ENCODE peak calls at places on chromosomes 11 and 22, in six cellular contexts. One of them, this sample, is unnamed. For H3K9me3, the result is how much of the 10 kb centered on the place peaks cover.

GRCh38 chr11:30585067-30585891 is 874 bp downstream of the MPPED2 start:
- DNase-seq in heart left ventricle: peak
- DNase-seq in right lobe of liver: peak
- DNase-seq in tibial nerve: no peak
- DNase-seq in body of pancreas: peak
- DNase-seq in K562: no peak
- DNase-seq in this sample: peak

GRCh38 chr11:42709216-42709615 is 602.6 kb upstream of the API5 start:
- DNase-seq in heart left ventricle: no peak
- DNase-seq in right lobe of liver: no peak
- DNase-seq in tibial nerve: no peak
- DNase-seq in body of pancreas: no peak
- DNase-seq in K562: no peak
- DNase-seq in this sample: no peak

GRCh38 chr22:24285245-24285644 is 14.6 kb downstream of the SPECC1L start:
- DNase-seq in heart left ventricle: no peak
- DNase-seq in right lobe of liver: no peak
- DNase-seq in tibial nerve: no peak
- DNase-seq in body of pancreas: no peak
- DNase-seq in K562: no peak
- DNase-seq in this sample: no peak

GRCh38 chr11:859394-860131 is 16.9 kb downstream of the TSPAN4 start:
- DNase-seq in heart left ventricle: peak
- DNase-seq in right lobe of liver: no peak
- DNase-seq in tibial nerve: peak
- DNase-seq in body of pancreas: peak
- DNase-seq in K562: peak
- DNase-seq in this sample: peak

GRCh38 chr11:23932485-23932898 is 564.4 kb upstream of the LUZP2 start:
- DNase-seq in heart left ventricle: no peak
- DNase-seq in right lobe of liver: no peak
- DNase-seq in tibial nerve: no peak
- DNase-seq in body of pancreas: no peak
- DNase-seq in K562: no peak
- DNase-seq in this sample: no peak

GRCh38 chr11:111526501-111526900 is 11.9 kb downstream of the HOATZ start:
- DNase-seq in heart left ventricle: no peak
- DNase-seq in right lobe of liver: no peak
- DNase-seq in tibial nerve: no peak
- DNase-seq in body of pancreas: no peak
- DNase-seq in K562: no peak
- DNase-seq in this sample: no peak

GRCh38 chr22:28116261-28116673 is 197.2 kb upstream of the PITPNB start:
- DNase-seq in heart left ventricle: peak
- DNase-seq in right lobe of liver: no peak
- DNase-seq in tibial nerve: no peak
- DNase-seq in body of pancreas: peak
- DNase-seq in K562: no peak
- DNase-seq in this sample: no peak

GRCh38 chr11:9380773-9381172 is 3.7 kb upstream of the IPO7 start:
- DNase-seq in heart left ventricle: peak
- DNase-seq in right lobe of liver: no peak
- DNase-seq in tibial nerve: no peak
- DNase-seq in body of pancreas: no peak
- DNase-seq in K562: no peak
- DNase-seq in this sample: no peak

GRCh38 chr11:47152953-47153950 is 23.4 kb downstream of the ARFGAP2 start:
- DNase-seq in heart left ventricle: peak
- DNase-seq in right lobe of liver: peak
- DNase-seq in tibial nerve: peak
- DNase-seq in body of pancreas: peak
- DNase-seq in K562: peak
- DNase-seq in this sample: peak

GRCh38 chr11:120985718-120986569 is 38.0 kb upstream of the TBCEL start:
- DNase-seq in heart left ventricle: no peak
- DNase-seq in right lobe of liver: peak
- DNase-seq in tibial nerve: no peak
- DNase-seq in body of pancreas: peak
- DNase-seq in K562: peak
- DNase-seq in this sample: peak

GRCh38 chr22:36790648-36791047 is 14.7 kb upstream of the IFT27 start:
- DNase-seq in heart left ventricle: no peak
- DNase-seq in right lobe of liver: no peak
- DNase-seq in tibial nerve: no peak
- DNase-seq in body of pancreas: no peak
- DNase-seq in K562: no peak
- DNase-seq in this sample: no peak

GRCh38 chr11:112453601-112454577 is 193.2 kb upstream of the PLET1 start:
- DNase-seq in heart left ventricle: no peak
- DNase-seq in right lobe of liver: no peak
- DNase-seq in tibial nerve: no peak
- DNase-seq in body of pancreas: peak
- DNase-seq in K562: peak
- DNase-seq in this sample: peak

GRCh38 chr11:697811-698311 is 2.2 kb downstream of the TMEM80 start:
- DNase-seq in heart left ventricle: no peak
- DNase-seq in right lobe of liver: no peak
- DNase-seq in tibial nerve: no peak
- DNase-seq in body of pancreas: no peak
- DNase-seq in K562: no peak
- DNase-seq in this sample: no peak

GRCh38 chr11:32434387-32435151 is 770 bp downstream of the WT1 start:
- DNase-seq in heart left ventricle: peak
- DNase-seq in right lobe of liver: no peak
- DNase-seq in tibial nerve: no peak
- DNase-seq in body of pancreas: no peak
- DNase-seq in K562: peak
- DNase-seq in this sample: no peak

GRCh38 chr22:21726650-21727049 is 8.9 kb downstream of the YPEL1 start:
- DNase-seq in heart left ventricle: no peak
- DNase-seq in right lobe of liver: no peak
- DNase-seq in tibial nerve: no peak
- DNase-seq in body of pancreas: peak
- DNase-seq in K562: peak
- DNase-seq in this sample: no peak

GRCh38 chr11:76670475-76671235 is at the start of gene LRRC32:
- DNase-seq in heart left ventricle: peak
- DNase-seq in right lobe of liver: peak
- DNase-seq in tibial nerve: peak
- DNase-seq in body of pancreas: peak
- DNase-seq in K562: peak
- DNase-seq in this sample: peak

GRCh38 chr11:13776134-13776815 is 107.8 kb downstream of the FAR1 start:
- DNase-seq in heart left ventricle: no peak
- DNase-seq in right lobe of liver: no peak
- DNase-seq in tibial nerve: no peak
- DNase-seq in body of pancreas: no peak
- DNase-seq in K562: no peak
- DNase-seq in this sample: no peak

GRCh38 chr22:42434748-42435425 is 2.7 kb upstream of the NFAM1 start:
- DNase-seq in heart left ventricle: no peak
- DNase-seq in right lobe of liver: no peak
- DNase-seq in tibial nerve: no peak
- DNase-seq in body of pancreas: no peak
- DNase-seq in K562: no peak
- DNase-seq in this sample: no peak

GRCh38 chr22:50476819-50477344 is 2.0 kb upstream of the SBF1 start:
- DNase-seq in heart left ventricle: no peak
- DNase-seq in right lobe of liver: no peak
- DNase-seq in tibial nerve: no peak
- DNase-seq in body of pancreas: no peak
- DNase-seq in K562: no peak
- DNase-seq in this sample: no peak

GRCh38 chr22:27029584-27030130 is 372.3 kb downstream of the MIAT start:
- DNase-seq in heart left ventricle: no peak
- DNase-seq in right lobe of liver: no peak
- DNase-seq in tibial nerve: no peak
- DNase-seq in body of pancreas: no peak
- DNase-seq in K562: no peak
- DNase-seq in this sample: no peak

GRCh38 chr22:50008151-50009040 is 4.2 kb downstream of the IL17REL start:
- DNase-seq in heart left ventricle: no peak
- DNase-seq in right lobe of liver: no peak
- DNase-seq in tibial nerve: no peak
- DNase-seq in body of pancreas: no peak
- DNase-seq in K562: no peak
- DNase-seq in this sample: no peak

GRCh38 chr11:85810521-85810870 is 445 bp downstream of the SYTL2 start:
- DNase-seq in heart left ventricle: no peak
- DNase-seq in right lobe of liver: no peak
- DNase-seq in tibial nerve: no peak
- DNase-seq in body of pancreas: peak
- DNase-seq in K562: no peak
- DNase-seq in this sample: no peak

GRCh38 chr11:105206633-105207032 is 67.1 kb upstream of the CARD18 start:
- DNase-seq in heart left ventricle: no peak
- DNase-seq in right lobe of liver: no peak
- DNase-seq in tibial nerve: no peak
- DNase-seq in body of pancreas: no peak
- DNase-seq in K562: no peak
- DNase-seq in this sample: no peak

GRCh38 chr11:105202844-105203548 is 63.4 kb upstream of the CARD18 start:
- DNase-seq in heart left ventricle: no peak
- DNase-seq in right lobe of liver: no peak
- DNase-seq in tibial nerve: no peak
- DNase-seq in body of pancreas: peak
- DNase-seq in K562: no peak
- DNase-seq in this sample: no peak

GRCh38 chr11:105201166-105201565 is 61.6 kb upstream of the CARD18 start:
- DNase-seq in heart left ventricle: no peak
- DNase-seq in right lobe of liver: no peak
- DNase-seq in tibial nerve: no peak
- DNase-seq in body of pancreas: no peak
- DNase-seq in K562: no peak
- DNase-seq in this sample: no peak

GRCh38 chr11:105208038-105208437 is 68.5 kb upstream of the CARD18 start:
- DNase-seq in heart left ventricle: no peak
- DNase-seq in right lobe of liver: no peak
- DNase-seq in tibial nerve: no peak
- DNase-seq in body of pancreas: no peak
- DNase-seq in K562: no peak
- DNase-seq in this sample: no peak

GRCh38 chr11:105202422-105202821 is 62.9 kb upstream of the CARD18 start:
- DNase-seq in heart left ventricle: no peak
- DNase-seq in right lobe of liver: no peak
- DNase-seq in tibial nerve: no peak
- DNase-seq in body of pancreas: no peak
- DNase-seq in K562: no peak
- DNase-seq in this sample: no peak
- TF ChIP-seq POLR2A in heart left ventricle: no peak
- TF ChIP-seq POLR2A in right lobe of liver: no peak
- TF ChIP-seq POLR2A in tibial nerve: no peak
- TF ChIP-seq POLR2A in body of pancreas: no peak
- TF ChIP-seq POLR2A in K562: no peak
- TF ChIP-seq POLR2A in this sample: no peak

GRCh38 chr11:50174975-50175374 is 142.3 kb downstream of the OR4C45 start:
- DNase-seq in heart left ventricle: no peak
- DNase-seq in right lobe of liver: no peak
- DNase-seq in tibial nerve: no peak
- DNase-seq in body of pancreas: no peak
- DNase-seq in K562: no peak
- DNase-seq in this sample: no peak

GRCh38 chr11:50170115-50170514 is 137.4 kb downstream of the OR4C45 start:
- DNase-seq in heart left ventricle: no peak
- DNase-seq in right lobe of liver: no peak
- DNase-seq in tibial nerve: no peak
- DNase-seq in body of pancreas: no peak
- DNase-seq in K562: no peak
- DNase-seq in this sample: no peak

GRCh38 chr11:50174189-50174588 is 141.5 kb downstream of the OR4C45 start:
- DNase-seq in heart left ventricle: no peak
- DNase-seq in right lobe of liver: no peak
- DNase-seq in tibial nerve: no peak
- DNase-seq in body of pancreas: no peak
- DNase-seq in K562: no peak
- DNase-seq in this sample: no peak

GRCh38 chr11:50164050-50164449 is 131.4 kb downstream of the OR4C45 start:
- DNase-seq in heart left ventricle: no peak
- DNase-seq in right lobe of liver: no peak
- DNase-seq in tibial nerve: no peak
- DNase-seq in body of pancreas: no peak
- DNase-seq in K562: no peak
- DNase-seq in this sample: no peak

DNA sequence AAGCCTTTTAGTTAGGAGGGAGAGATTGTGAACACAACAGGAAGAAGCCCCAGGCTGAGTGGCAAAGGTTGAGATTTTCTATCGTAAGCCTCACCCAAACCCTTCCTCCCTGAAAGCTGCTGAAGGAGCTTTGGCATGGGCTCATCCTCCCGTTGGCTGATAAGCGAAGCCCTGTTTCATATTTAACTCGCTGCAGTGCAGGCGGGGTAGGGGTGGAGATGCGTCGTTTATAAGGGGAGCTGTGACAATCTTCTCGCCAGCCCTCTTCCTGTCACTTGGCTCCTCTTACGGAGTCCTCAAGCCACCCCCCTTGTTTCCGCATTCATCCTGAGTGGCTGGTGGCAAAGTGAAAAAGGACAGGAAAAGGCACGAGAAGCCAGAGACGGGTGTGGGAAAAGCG is 137.0 kb downstream of the OR4C45 start:
- DNase-seq in heart left ventricle: no peak
- DNase-seq in right lobe of liver: no peak
- DNase-seq in tibial nerve: no peak
- DNase-seq in body of pancreas: no peak
- DNase-seq in K562: no peak
- DNase-seq in this sample: no peak
- H3K9me3 ChIP-seq in heart left ventricle: under half
- H3K9me3 ChIP-seq in right lobe of liver: under half
- H3K9me3 ChIP-seq in tibial nerve: under half
- H3K9me3 ChIP-seq in body of pancreas: under half
- H3K9me3 ChIP-seq in K562: under half
- H3K9me3 ChIP-seq in this sample: under half

GRCh38 chr11:117064275-117064674 is 34.0 kb downstream of the SIK3 start:
- DNase-seq in heart left ventricle: no peak
- DNase-seq in right lobe of liver: no peak
- DNase-seq in tibial nerve: no peak
- DNase-seq in body of pancreas: no peak
- DNase-seq in K562: no peak
- DNase-seq in this sample: no peak
- H3K27ac ChIP-seq in heart left ventricle: no peak
- H3K27ac ChIP-seq in right lobe of liver: no peak
- H3K27ac ChIP-seq in tibial nerve: no peak
- H3K27ac ChIP-seq in body of pancreas: no peak
- H3K27ac ChIP-seq in K562: no peak
- H3K27ac ChIP-seq in this sample: no peak

DNA sequence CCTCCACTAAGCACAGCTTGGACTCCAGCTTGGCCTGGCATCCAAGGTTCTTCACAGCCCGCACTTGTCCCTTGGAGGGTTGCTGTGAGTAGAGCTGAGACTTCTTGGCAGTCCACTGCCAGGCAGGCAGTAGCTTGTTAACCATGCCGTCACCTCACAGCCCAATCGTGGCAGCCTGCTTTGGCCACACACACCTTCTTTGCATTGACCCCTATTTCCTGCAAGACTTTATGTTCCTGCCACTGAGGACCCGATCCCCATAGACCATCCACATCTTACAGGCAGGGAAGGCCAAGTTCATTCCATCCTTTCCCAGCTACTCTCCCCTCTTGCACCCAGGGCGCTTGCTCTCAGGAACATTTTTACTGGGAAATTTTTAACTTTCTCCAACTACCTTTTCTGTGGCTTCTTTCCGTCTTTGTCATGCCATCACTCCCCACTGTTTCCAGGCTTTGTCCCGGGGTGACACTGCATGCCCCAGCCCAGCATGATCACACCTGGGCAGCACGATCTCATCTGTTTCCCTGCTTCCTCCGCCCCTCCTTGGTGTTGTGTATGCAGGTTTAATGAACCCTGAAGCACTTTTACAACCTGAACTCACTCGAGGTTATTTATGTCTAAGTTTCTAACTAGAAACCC is 2.6 kb upstream of the PYGM start:
- DNase-seq in heart left ventricle: no peak
- DNase-seq in right lobe of liver: no peak
- DNase-seq in tibial nerve: no peak
- DNase-seq in body of pancreas: peak
- DNase-seq in K562: no peak
- DNase-seq in this sample: no peak
- TF ChIP-seq POLR2A in heart left ventricle: no peak
- TF ChIP-seq POLR2A in right lobe of liver: no peak
- TF ChIP-seq POLR2A in tibial nerve: no peak
- TF ChIP-seq POLR2A in body of pancreas: no peak
- TF ChIP-seq POLR2A in K562: peak
- TF ChIP-seq POLR2A in this sample: no peak

This sample was measured in adrenal gland.